ENCODE peak calls at places on chromosomes 13 and 19, in five cellular contexts. P, Z, G, L and O are unnamed samples.

GRCh38 chr13:35649162-35649561 is 172.7 kb upstream of the MAB21L1 start:
- DNase-seq in P (no peak), Z (no peak), G (no peak), L (peak; percentile 4), O (no peak)

GRCh38 chr13:87089391-87089790 is 581.8 kb upstream of the SLITRK5 start:
- DNase-seq in P (no peak), Z (no peak), G (no peak), L (peak; percentile 82), O (no peak)

GRCh38 chr19:16373989-16374388 is 49.4 kb downstream of the KLF2 start:
- DNase-seq in P (no peak), Z (no peak), G (no peak), L (no peak), O (no peak)

GRCh38 chr19:38528213-38528755 is 89.5 kb downstream of the MAP4K1 start:
- DNase-seq in P (no peak), Z (no peak), G (no peak), L (no peak), O (no peak)

GRCh38 chr13:85431720-85432119 is 367.5 kb downstream of the SLITRK6 start:
- DNase-seq in P (no peak), Z (no peak), G (no peak), L (no peak), O (no peak)

GRCh38 chr19:48872884-48873475 is 759 bp downstream of the PPP1R15A start:
- DNase-seq in P (peak; percentile 89), Z (peak; percentile 80), G (peak; percentile 92), L (peak; percentile 91), O (peak; percentile 93)

GRCh38 chr19:15249912-15250634 is 17.8 kb upstream of the EPHX3 start:
- DNase-seq in P (peak; percentile 24), Z (no peak), G (no peak), L (peak; percentile 92), O (no peak)

GRCh38 chr19:38033658-38034150 is 126.7 kb downstream of the SIPA1L3 start:
- DNase-seq in P (peak; percentile 57), Z (no peak), G (no peak), L (peak; percentile 82), O (no peak)

GRCh38 chr13:99124046-99124400 is 76.6 kb upstream of the UBAC2 start:
- DNase-seq in P (no peak), Z (no peak), G (no peak), L (no peak), O (no peak)

GRCh38 chr13:25177012-25177411 is 4.9 kb upstream of the AMER2 start:
- DNase-seq in P (no peak), Z (no peak), G (no peak), L (no peak), O (no peak)

GRCh38 chr13:66927562-66927961 is 302.6 kb downstream of the PCDH9 start:
- DNase-seq in P (peak; percentile 21), Z (no peak), G (no peak), L (no peak), O (no peak)

GRCh38 chr13:54799621-54800226 is 1771.1 kb downstream of the OLFM4 start:
- DNase-seq in P (no peak), Z (no peak), G (no peak), L (no peak), O (no peak)

GRCh38 chr13:23788459-23788858 is 100.7 kb downstream of the MIPEP start:
- DNase-seq in P (no peak), Z (no peak), G (no peak), L (peak; percentile 5), O (no peak)

GRCh38 chr13:50094615-50095293 is 79.5 kb downstream of the KCNRG start:
- DNase-seq in P (no peak), Z (no peak), G (no peak), L (peak; percentile 50), O (no peak)

GRCh38 chr19:52995711-52996110 is 18.0 kb upstream of the ERVV-1 start:
- DNase-seq in P (no peak), Z (no peak), G (no peak), L (no peak), O (no peak)

GRCh38 chr19:17765069-17765618 is 13.9 kb downstream of the FCHO1 start:
- DNase-seq in P (no peak), Z (no peak), G (peak; percentile 83), L (no peak), O (peak; percentile 88)

GRCh38 chr19:48117515-48118330 is 7.1 kb upstream of the PLA2G4C start:
- DNase-seq in P (no peak), Z (no peak), G (no peak), L (no peak), O (no peak)

GRCh38 chr13:112976526-112976925 is 7.5 kb downstream of the MCF2L start:
- DNase-seq in P (no peak), Z (no peak), G (no peak), L (no peak), O (no peak)

GRCh38 chr13:114033541-114034315 is 59.9 kb upstream of the C13orf46 start:
- DNase-seq in P (no peak), Z (no peak), G (no peak), L (peak; percentile 23), O (no peak)

GRCh38 chr13:85806553-85807175 is 7.4 kb upstream of the SLITRK6 start:
- DNase-seq in P (peak; percentile 62), Z (peak; percentile 28), G (peak; percentile 37), L (peak; percentile 30), O (peak; percentile 41)

GRCh38 chr13:44158055-44158655 is 215.5 kb upstream of the SERP2 start:
- DNase-seq in P (no peak), Z (no peak), G (no peak), L (no peak), O (no peak)

GRCh38 chr13:50664961-50665360 is 178.5 kb downstream of the DLEU7 start:
- DNase-seq in P (no peak), Z (no peak), G (no peak), L (no peak), O (no peak)

GRCh38 chr13:110416131-110416584 is 109.1 kb downstream of the COL4A2 start:
- DNase-seq in P (no peak), Z (no peak), G (peak; percentile 16), L (no peak), O (no peak)

GRCh38 chr13:113140677-113141590 is 17.5 kb upstream of the PROZ start:
- DNase-seq in P (no peak), Z (no peak), G (no peak), L (no peak), O (no peak)

GRCh38 chr13:36453518-36453917 is 21.2 kb downstream of the CCNA1 start:
- DNase-seq in P (peak; percentile 45), Z (no peak), G (no peak), L (peak; percentile 20), O (no peak)

GRCh38 chr13:41231786-41232185 is 31.6 kb downstream of the MTRF1 start:
- DNase-seq in P (no peak), Z (no peak), G (no peak), L (peak; percentile 21), O (peak; percentile 28)

GRCh38 chr19:45774765-45775164 is 5.7 kb upstream of the SIX5 start:
- DNase-seq in P (no peak), Z (no peak), G (no peak), L (no peak), O (peak; percentile 63)

GRCh38 chr13:102983496-102983895 is 82.7 kb downstream of the SLC10A2 start:
- DNase-seq in P (no peak), Z (no peak), G (peak; percentile 83), L (no peak), O (no peak)

GRCh38 chr19:17718988-17719711 is at the start of gene MAP1S:
- DNase-seq in P (peak; percentile 96), Z (no peak), G (peak; percentile 52), L (peak; percentile 44), O (peak; percentile 45)

GRCh38 chr13:75959861-75960481 is 323.8 kb downstream of the LMO7 start:
- DNase-seq in P (no peak), Z (no peak), G (no peak), L (no peak), O (no peak)

GRCh38 chr19:49150106-49150943 is 4.9 kb downstream of the HRC start:
- DNase-seq in P (peak; percentile 94), Z (peak; percentile 76), G (peak; percentile 63), L (peak; percentile 78), O (peak; percentile 76)

GRCh38 chr19:6012416-6013170 is 34.7 kb upstream of the RANBP3 start:
- DNase-seq in P (no peak), Z (no peak), G (no peak), L (no peak), O (no peak)

GRCh38 chr13:29125145-29125933 is 305.2 kb downstream of the MTUS2 start:
- DNase-seq in P (no peak), Z (no peak), G (no peak), L (no peak), O (no peak)

GRCh38 chr13:37868691-37869505 is 674 bp downstream of the TRPC4 start:
- DNase-seq in P (peak; percentile 71), Z (no peak), G (no peak), L (peak; percentile 58), O (no peak)
- TF ChIP-seq EZH2 in P (no peak), Z (no peak), G (no peak), L (peak; percentile 57), O (no peak)

GRCh38 chr19:56750658-56751057 is 79.1 kb upstream of the ZNF835 start:
- DNase-seq in P (no peak), Z (no peak), G (no peak), L (no peak), O (peak; percentile 25)

GRCh38 chr19:56746367-56746766 is 74.8 kb upstream of the ZNF835 start:
- DNase-seq in P (no peak), Z (no peak), G (no peak), L (no peak), O (no peak)

GRCh38 chr19:56751078-56751489 is 79.5 kb upstream of the ZNF835 start:
- DNase-seq in P (no peak), Z (no peak), G (no peak), L (no peak), O (peak; percentile 56)

DNA sequence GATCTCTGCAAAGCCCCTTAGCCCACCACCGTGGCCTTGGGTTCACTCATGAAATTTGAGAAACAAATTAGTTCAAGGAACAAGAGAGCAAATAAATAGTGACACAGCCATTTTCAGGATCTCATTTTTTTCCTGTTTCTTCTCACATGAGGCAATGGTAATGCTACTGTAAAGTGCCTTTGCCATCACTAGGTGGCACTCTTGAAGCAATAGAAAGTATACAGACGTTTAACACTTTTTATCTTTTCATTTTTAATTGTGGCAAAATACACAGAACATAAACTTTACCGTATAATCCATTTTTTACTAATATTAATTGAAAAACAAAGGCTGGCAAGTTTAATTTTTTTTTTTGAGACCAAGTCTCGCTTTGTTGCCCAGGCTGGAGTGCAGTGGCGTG is 76.9 kb upstream of the ZNF835 start:
- DNase-seq in P (no peak), Z (no peak), G (peak; percentile 51), L (no peak), O (peak; percentile 47)
- TF ChIP-seq CTCF in P (peak; percentile 30), Z (peak; percentile 36), G (peak; percentile 67), L (no peak), O (peak; percentile 71)

GRCh38 chr19:44748426-44749254 is at the start of gene BCL3:
- DNase-seq in P (peak; percentile 53), Z (no peak), G (peak; percentile 48), L (no peak), O (no peak)
- TF ChIP-seq EZH2 in P (no peak), Z (no peak), G (no peak), L (no peak), O (no peak)

DNA sequence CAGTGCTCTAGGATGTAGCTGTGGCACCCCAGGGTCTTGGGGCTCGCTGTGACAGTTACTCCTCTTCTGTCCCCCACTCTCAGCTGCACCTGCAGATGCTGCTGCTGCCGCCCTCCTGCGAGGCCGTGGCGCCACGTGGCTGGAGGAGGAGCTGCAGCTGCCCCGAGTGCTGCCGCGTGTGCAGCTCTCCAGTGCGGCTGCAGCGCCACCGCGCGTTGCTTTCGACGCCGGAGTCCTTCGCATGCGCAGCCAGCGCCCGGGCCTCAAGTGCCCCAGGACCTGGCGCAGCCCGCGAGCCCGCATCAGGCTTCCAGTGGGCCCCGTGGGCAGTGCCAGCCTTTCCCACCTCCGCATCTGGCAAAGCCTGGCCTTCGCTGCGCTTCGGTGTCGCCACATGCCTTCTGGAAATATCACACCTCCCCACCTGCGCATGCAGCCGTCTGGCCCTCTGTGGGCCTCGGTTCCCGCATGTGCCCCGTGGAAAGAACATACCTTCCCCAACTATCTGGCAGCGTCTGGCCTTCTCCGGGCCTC is 692 bp upstream of the ZNF580 start:
- DNase-seq in P (peak; percentile 50), Z (no peak), G (no peak), L (peak; percentile 76), O (no peak)
- TF ChIP-seq CTCF in P (peak; percentile 22), Z (no peak), G (no peak), L (peak; percentile 31), O (peak; percentile 6)